ENCODE peak calls at places on chromosomes 4 and X, in seven cellular contexts. F is stimulated activated naive CD8-positive, alpha-beta T cell treated with anti-CD3 and anti-CD28 coated beads, Interleukin-15, Interleukin-2, amounts not matched to agents 100 U/mL and 50 U/mL, for 24 hours; L is RKO; H is endothelial cell of umbilical vein; I is astrocyte of the hippocampus; V is C1 segment of cervical spinal cord; S is NCI-H1092. J is an unnamed sample.

GRCh38 chr4:81426770-81427604 is 44.7 kb downstream of the RASGEF1B start:
- DNase-seq in F (no peak), L (no peak), H (no peak), I (peak), V (no peak), S (no peak), J (no peak)

GRCh38 chr4:81816362-81816761 is 344.7 kb upstream of the RASGEF1B start:
- DNase-seq in F (no peak), L (no peak), H (no peak), I (no peak), V (no peak), S (no peak), J (no peak)

GRCh38 chr4:185883591-185883990 is 71.6 kb upstream of the SORBS2 start:
- DNase-seq in F (no peak), L (no peak), H (no peak), I (no peak), V (no peak), S (no peak), J (no peak)

GRCh38 chr4:185395255-185395955 is at the start of gene LRP2BP:
- DNase-seq in F (no peak), L (peak), H (peak), I (no peak), V (no peak), S (no peak), J (no peak)

GRCh38 chr4:119626420-119626819 is 2.2 kb downstream of the PDE5A start:
- DNase-seq in F (no peak), L (no peak), H (no peak), I (peak), V (no peak), S (no peak), J (no peak)

GRCh38 chr4:48025005-48025404 is 8.4 kb downstream of the NIPAL1 start:
- DNase-seq in F (no peak), L (no peak), H (no peak), I (peak), V (no peak), S (peak), J (no peak)

GRCh38 chrX:39755152-39756032 is 342.4 kb downstream of the BCOR start:
- DNase-seq in F (no peak), L (peak), H (peak), I (peak), V (no peak), S (peak), J (peak)

GRCh38 chr4:52546449-52546848 is 112.7 kb downstream of the USP46 start:
- DNase-seq in F (no peak), L (no peak), H (no peak), I (no peak), V (no peak), S (no peak), J (no peak)